ENCODE peak calls at places on chromosomes 6 and 20, in eight cellular contexts. X, R, W, Y, O, C, G and S are unnamed samples.

GRCh38 chr6:35327349-35328027 is 14.9 kb upstream of the PPARD start:
- DNase-seq in R (peak; percentile 77), C (peak; percentile 59), X (peak; percentile 76), Y (no peak), W (no peak), G (peak; percentile 69), O (peak; percentile 71), S (no peak)

GRCh38 chr6:24838994-24839393 is 40.3 kb upstream of the ARMH2 start:
- DNase-seq in R (no peak), C (no peak), X (no peak), W (no peak), O (no peak), G (no peak), Y (no peak), S (no peak)

GRCh38 chr6:140059947-140060346 is 685.5 kb upstream of the CITED2 start:
- DNase-seq in G (no peak), R (no peak), O (no peak), X (no peak), W (no peak), Y (no peak), C (no peak), S (no peak)

GRCh38 chr6:13554929-13555333 is 19.5 kb upstream of the SIRT5 start:
- DNase-seq in W (no peak), Y (peak; percentile 66), C (no peak), R (no peak), O (no peak), X (no peak), G (no peak), S (no peak)

GRCh38 chr6:100913400-100914276 is 32.5 kb upstream of the ASCC3 start:
- DNase-seq in R (no peak), O (peak; percentile 50), W (no peak), X (no peak), C (no peak), Y (no peak), G (no peak), S (no peak)

GRCh38 chr6:31727034-31727716 is 1.9 kb downstream of the DDAH2 start:
- DNase-seq in G (no peak), R (no peak), C (no peak), W (no peak), O (no peak), Y (peak; percentile 73), X (peak; percentile 51), S (no peak)

GRCh38 chr6:43076928-43077809 is 1.1 kb downstream of the PTK7 start:
- DNase-seq in R (no peak), Y (no peak), X (no peak), G (peak; percentile 80), O (peak; percentile 50), C (no peak), W (no peak), S (no peak)

GRCh38 chr6:129590408-129591022 is 119.5 kb downstream of the ARHGAP18 start:
- DNase-seq in C (no peak), G (no peak), Y (no peak), W (no peak), R (no peak), X (no peak), O (no peak), S (no peak)

GRCh38 chr20:58238490-58238889 is 10.0 kb upstream of the ANKRD60 start:
- DNase-seq in C (no peak), W (no peak), X (no peak), R (no peak), G (no peak), O (no peak), Y (no peak), S (no peak)

GRCh38 chr20:58237318-58238182 is 9.1 kb upstream of the ANKRD60 start:
- DNase-seq in C (no peak), R (no peak), O (no peak), G (no peak), W (no peak), Y (no peak), X (no peak), S (no peak)

GRCh38 chr20:58236612-58237317 is 8.3 kb upstream of the ANKRD60 start:
- DNase-seq in Y (peak; percentile 77), C (peak; percentile 76), R (peak; percentile 75), W (peak; percentile 12), X (peak; percentile 74), G (peak; percentile 89), O (peak; percentile 52), S (peak; percentile 80)

GRCh38 chr20:58241766-58242465 is 13.5 kb upstream of the ANKRD60 start:
- DNase-seq in O (no peak), W (no peak), G (no peak), X (no peak), Y (peak; percentile 48), C (no peak), R (no peak), S (no peak)

DNA sequence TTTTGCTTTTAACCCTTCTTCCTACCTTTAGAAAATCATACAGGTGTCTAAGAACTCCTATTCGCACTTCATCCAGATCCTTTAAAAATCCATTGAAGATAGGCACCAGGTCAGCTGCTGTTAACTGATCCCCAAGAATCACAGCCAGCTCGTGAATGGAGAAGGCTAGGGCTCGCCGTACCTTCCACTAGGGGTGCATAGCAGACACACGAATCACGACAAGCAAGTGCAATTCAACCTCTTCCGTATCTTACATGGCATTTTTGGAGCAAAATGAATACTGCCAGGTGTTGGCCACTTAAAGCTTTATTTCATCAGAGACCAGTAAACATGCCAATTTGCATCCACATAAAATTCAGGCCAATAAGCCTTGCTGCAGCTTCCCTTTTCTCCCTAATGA is 10.8 kb upstream of the ANKRD60 start:
- DNase-seq in R (no peak), Y (no peak), G (no peak), O (no peak), X (no peak), C (no peak), W (no peak), S (no peak)
- TF ChIP-seq EP300 in R (no peak), Y (no peak), G (no peak), O (no peak), X (no peak), C (no peak), W (no peak), S (no peak)

GRCh38 chr6:10276106-10276505 is 138.8 kb downstream of the TFAP2A start:
- DNase-seq in C (no peak), X (no peak), Y (no peak), R (no peak), G (no peak), W (no peak), O (no peak), S (no peak)

GRCh38 chr6:10276888-10277287 is 138.0 kb downstream of the TFAP2A start:
- DNase-seq in O (no peak), G (no peak), R (no peak), Y (no peak), C (no peak), X (no peak), W (no peak), S (no peak)

DNA sequence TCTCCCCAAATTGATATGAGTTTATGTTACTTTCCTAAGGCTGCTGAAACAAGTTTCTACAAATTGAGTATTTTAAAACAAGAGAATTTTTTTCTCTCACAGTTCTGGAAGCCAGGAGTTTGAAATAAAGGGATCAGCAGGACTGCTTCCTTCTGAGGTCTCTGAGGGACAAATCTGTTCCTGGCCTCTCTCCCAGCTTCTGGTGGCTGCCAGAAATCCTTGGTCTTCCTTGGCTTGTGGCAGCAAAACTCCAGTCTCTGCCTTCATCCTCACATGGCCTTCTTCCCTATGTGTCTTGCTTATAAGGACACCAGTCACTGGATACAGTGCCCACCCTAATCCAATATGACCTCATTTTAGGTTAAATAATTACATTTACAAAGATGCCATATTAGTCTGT is 136.1 kb downstream of the TFAP2A start:
- DNase-seq in G (no peak), W (no peak), X (no peak), C (no peak), R (no peak), Y (no peak), O (no peak), S (no peak)
- TF ChIP-seq POLR2AphosphoS5 in G (no peak), W (no peak), X (no peak), C (no peak), R (no peak), Y (no peak), O (no peak), S (no peak)

GRCh38 chr20:37314617-37315292 is 25.3 kb downstream of the MANBAL start:
- DNase-seq in O (no peak), X (no peak), W (no peak), Y (peak; percentile 85), G (peak; percentile 78), R (no peak), C (no peak), S (peak; percentile 85)

GRCh38 chr20:37314099-37314498 is 24.6 kb downstream of the MANBAL start:
- DNase-seq in R (no peak), G (peak; percentile 62), O (no peak), C (no peak), W (no peak), X (no peak), Y (peak; percentile 62), S (no peak)

GRCh38 chr20:37316775-37317170 is 27.3 kb downstream of the MANBAL start:
- DNase-seq in R (no peak), C (no peak), Y (peak; percentile 46), X (no peak), O (no peak), W (no peak), G (no peak), S (no peak)

GRCh38 chr20:37316116-37316774 is 26.8 kb downstream of the MANBAL start:
- DNase-seq in G (no peak), Y (no peak), R (peak; percentile 25), X (peak; percentile 45), C (no peak), W (no peak), O (no peak), S (no peak)

DNA sequence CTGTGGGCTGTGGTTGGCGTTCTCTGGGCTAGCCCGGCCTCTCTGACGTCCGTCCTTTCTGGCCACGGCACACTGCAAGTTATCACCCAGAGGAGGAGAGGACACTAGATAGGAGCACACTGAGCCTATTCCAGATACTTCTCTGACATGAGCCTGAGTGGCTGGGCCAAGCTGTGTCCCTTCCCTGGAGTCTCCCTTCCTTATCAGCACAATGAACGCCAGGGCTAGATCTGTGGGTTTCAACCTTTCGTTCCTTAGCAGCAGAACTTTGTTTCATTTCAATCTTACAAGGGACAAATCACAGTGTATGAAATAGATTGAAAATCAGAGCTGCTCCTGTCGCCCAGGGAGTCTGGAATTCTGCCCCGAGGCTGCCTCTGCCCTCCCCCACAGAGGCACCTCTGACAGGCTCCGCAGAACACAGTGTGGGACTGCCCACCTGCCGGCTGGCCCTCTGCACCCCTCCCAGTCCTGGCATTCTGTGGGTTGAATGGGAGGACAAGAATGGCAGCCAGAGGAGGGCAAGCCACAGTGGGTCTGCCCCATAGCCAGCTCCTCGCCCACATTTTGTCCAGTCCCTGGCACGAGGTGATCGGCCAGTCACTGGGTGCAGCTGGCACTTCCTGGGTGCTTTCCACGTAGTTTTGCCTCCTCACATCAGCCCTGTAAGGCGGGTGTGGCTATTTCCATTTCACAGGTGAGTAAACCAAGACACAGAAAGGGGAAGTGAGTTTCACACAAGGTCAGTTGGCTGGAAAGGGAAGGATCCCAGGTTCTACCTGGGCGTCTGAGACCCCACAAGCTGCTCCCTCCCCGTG is 26.0 kb downstream of the MANBAL start:
- DNase-seq in Y (peak; percentile 95), O (no peak), X (peak; percentile 57), G (peak; percentile 81), R (peak; percentile 59), W (no peak), C (no peak), S (no peak)
- TF ChIP-seq EP300 in Y (peak; percentile 51), O (no peak), X (no peak), G (no peak), R (no peak), W (peak; percentile 63), C (no peak), S (no peak)

GRCh38 chr20:58595167-58595566 is 55.9 kb upstream of the STX16 start:
- DNase-seq in W (no peak), C (no peak), G (no peak), Y (no peak), X (no peak), R (peak; percentile 50), O (no peak), S (no peak)

GRCh38 chr20:58598271-58599015 is 52.6 kb upstream of the STX16 start:
- DNase-seq in R (no peak), C (no peak), X (peak; percentile 32), W (no peak), Y (peak; percentile 89), G (peak; percentile 57), O (no peak), S (no peak)

GRCh38 chr20:58599966-58600365 is 51.1 kb upstream of the STX16 start:
- DNase-seq in R (no peak), X (no peak), W (no peak), C (no peak), Y (no peak), O (no peak), G (no peak), S (no peak)

GRCh38 chr20:58596244-58597010 is 54.7 kb upstream of the STX16 start:
- DNase-seq in R (no peak), G (no peak), O (no peak), C (no peak), X (no peak), W (no peak), Y (no peak), S (no peak)

GRCh38 chr20:58597021-58597940 is 53.8 kb upstream of the STX16 start:
- DNase-seq in X (peak; percentile 28), O (no peak), R (no peak), W (no peak), G (no peak), Y (peak; percentile 88), C (no peak), S (no peak)
- TF ChIP-seq POLR2AphosphoS5 in X (peak; percentile 61), O (no peak), R (peak; percentile 67), W (no peak), G (no peak), Y (peak; percentile 77), C (no peak), S (no peak)